ENCODE peak calls at places on chromosomes 3 and 15, in eight cellular contexts. B is heart left ventricle, E is cardiac muscle cell, M is spleen, Y is suprapubic skin, S is GM12878, P is astrocyte, K is mammary epithelial cell. Q is an unnamed sample.

GRCh38 chr3:14457999-14458398 is 55.6 kb downstream of the SLC6A6 start:
- DNase-seq in S (no peak), E (no peak), P (no peak), B (no peak), M (no peak), Y (no peak), K (no peak), Q (no peak)

GRCh38 chr3:192802957-192803899 is 75.9 kb upstream of the FGF12 start:
- DNase-seq in P (peak; percentile 29), Y (no peak), B (no peak), K (no peak), S (no peak), E (peak; percentile 55), M (no peak), Q (no peak)

GRCh38 chr3:66038726-66039589 is at the start of gene MAGI1:
- DNase-seq in K (peak; percentile 93), M (peak; percentile 83), E (peak; percentile 97), P (peak; percentile 94), Y (peak; percentile 87), B (peak; percentile 92), S (no peak), Q (peak; percentile 88)

GRCh38 chr15:39413558-39413957 is 167.3 kb upstream of the THBS1 start:
- DNase-seq in P (no peak), Y (no peak), E (no peak), S (peak; percentile 25), M (no peak), B (no peak), K (peak; percentile 30), Q (no peak)

GRCh38 chr3:86938706-86939105 is 52.2 kb downstream of the VGLL3 start:
- DNase-seq in P (peak; percentile 77), B (no peak), M (no peak), K (no peak), S (no peak), E (no peak), Y (no peak), Q (no peak)

GRCh38 chr3:101381809-101382208 is 61.4 kb upstream of the IMPG2 start:
- DNase-seq in S (no peak), P (peak; percentile 22), K (peak; percentile 21), M (no peak), B (no peak), Y (no peak), E (peak; percentile 44), Q (no peak)

GRCh38 chr3:187025254-187025655 is 94.9 kb downstream of the ST6GAL1 start:
- DNase-seq in Y (no peak), K (no peak), M (no peak), S (no peak), E (no peak), B (no peak), P (no peak), Q (no peak)

GRCh38 chr3:153171918-153172317 is 9.9 kb downstream of the RAP2B start:
- DNase-seq in E (no peak), Y (no peak), S (no peak), K (no peak), B (no peak), P (no peak), M (no peak), Q (no peak)

GRCh38 chr15:67785431-67785830 is 39.9 kb upstream of the SKOR1 start:
- DNase-seq in P (no peak), E (no peak), Y (no peak), K (no peak), S (no peak), M (no peak), B (no peak), Q (no peak)

GRCh38 chr15:72902245-72902928 is 118.8 kb upstream of the ADPGK start:
- DNase-seq in P (peak; percentile 90), S (no peak), Y (no peak), M (no peak), K (no peak), E (no peak), B (peak; percentile 75), Q (peak; percentile 60)

GRCh38 chr15:39466428-39466827 is 114.5 kb upstream of the THBS1 start:
- DNase-seq in B (peak; percentile 73), Y (peak; percentile 88), K (no peak), M (peak; percentile 71), S (no peak), P (no peak), E (no peak), Q (peak; percentile 52)

GRCh38 chr3:56955551-56956131 is 104.8 kb upstream of the SPATA12 start:
- DNase-seq in Y (no peak), M (no peak), K (no peak), B (no peak), E (no peak), S (no peak), P (no peak), Q (no peak)

GRCh38 chr3:49723301-49723630 is 485 bp downstream of the GMPPB start:
- DNase-seq in S (no peak), B (peak; percentile 57), Y (peak; percentile 87), P (peak; percentile 29), K (peak; percentile 42), E (peak; percentile 63), M (peak; percentile 93), Q (peak; percentile 76)

GRCh38 chr3:83873550-83873949 is 1085.2 kb upstream of the CADM2 start:
- DNase-seq in S (no peak), P (peak; percentile 72), K (peak; percentile 24), E (no peak), M (no peak), Y (no peak), B (no peak), Q (no peak)

GRCh38 chr3:67291287-67292252 is 293.5 kb downstream of the KBTBD8 start:
- DNase-seq in Y (no peak), E (no peak), B (no peak), P (no peak), M (no peak), K (no peak), S (no peak), Q (no peak)

GRCh38 chr3:25679166-25679565 is 14.5 kb upstream of the TOP2B start:
- DNase-seq in P (no peak), B (no peak), K (no peak), Y (no peak), M (no peak), S (no peak), E (no peak), Q (no peak)

GRCh38 chr3:29186131-29186599 is 94.7 kb upstream of the RBMS3 start:
- DNase-seq in E (no peak), Y (no peak), S (no peak), K (peak; percentile 87), B (no peak), M (no peak), P (peak; percentile 99), Q (no peak)

GRCh38 chr3:159668461-159668860 is 320.2 kb upstream of the IL12A start:
- DNase-seq in E (no peak), B (no peak), K (no peak), S (no peak), Y (no peak), P (no peak), M (no peak), Q (no peak)
- H3K27ac ChIP-seq in E (peak overlapping the region; percentile 65), B (peak overlapping the region; percentile 56), K (no peak overlapping the region), S (no peak overlapping the region), Y (no peak overlapping the region), P (no peak overlapping the region), M (no peak overlapping the region), Q (no peak overlapping the region)

DNA sequence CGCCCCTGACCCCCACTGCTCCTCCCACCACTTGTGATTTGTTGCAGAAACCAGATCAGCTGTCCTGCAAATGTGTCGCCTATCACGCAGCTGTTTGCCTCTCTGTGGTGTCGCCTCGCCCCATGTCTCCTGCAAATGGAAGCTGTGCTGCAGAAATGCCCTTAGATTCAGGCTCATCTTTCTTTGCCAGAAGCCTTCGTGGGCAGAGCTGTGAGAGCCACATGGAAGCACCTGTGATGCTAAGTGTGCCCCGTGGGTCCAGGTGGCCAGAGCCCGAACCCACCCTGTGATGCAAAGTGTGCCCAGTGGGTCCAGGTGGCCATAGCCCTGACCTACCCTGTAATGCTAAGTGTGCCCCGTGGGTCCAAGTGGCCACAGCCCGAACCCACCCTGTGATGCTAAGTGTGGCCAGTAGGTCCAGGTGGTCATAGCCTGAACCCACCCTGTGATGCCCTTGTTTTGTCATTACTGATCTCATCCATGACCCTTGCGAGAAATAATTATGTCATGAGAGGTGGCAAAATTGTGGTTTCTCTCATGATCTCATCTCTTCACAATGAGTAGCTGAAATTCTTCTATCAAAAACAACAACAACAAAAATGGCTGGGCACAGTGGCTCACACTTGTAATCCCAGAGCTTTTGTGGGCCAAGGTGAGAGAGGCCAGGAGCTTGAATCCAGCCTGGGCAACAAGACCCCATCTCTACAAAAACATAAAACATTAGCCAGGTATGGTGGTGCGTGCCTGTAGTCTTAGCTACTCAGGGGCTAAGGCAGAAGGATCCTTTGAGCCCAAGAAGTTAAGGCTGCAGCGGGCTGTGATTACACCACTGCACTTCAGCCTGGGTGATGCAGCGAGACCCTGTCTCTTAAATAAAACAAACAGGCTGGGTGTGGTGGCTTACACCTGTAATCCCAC is 187.4 kb downstream of the GOLGA6L6 start:
- DNase-seq in K (no peak), M (peak; percentile 80), B (no peak), E (no peak), P (no peak), S (no peak), Y (peak; percentile 78), Q (no peak)
- H3K9me3 ChIP-seq in K (peaks cover 13% of the 10 kb centered on the region), M (no peaks in the 10 kb centered on the region), B (no peaks in the 10 kb centered on the region), E (peaks cover 30% of the 10 kb centered on the region), P (peaks cover 76% of the 10 kb centered on the region), S (no peaks in the 10 kb centered on the region), Y (no peaks in the 10 kb centered on the region), Q (peaks cover 16% of the 10 kb centered on the region)

DNA sequence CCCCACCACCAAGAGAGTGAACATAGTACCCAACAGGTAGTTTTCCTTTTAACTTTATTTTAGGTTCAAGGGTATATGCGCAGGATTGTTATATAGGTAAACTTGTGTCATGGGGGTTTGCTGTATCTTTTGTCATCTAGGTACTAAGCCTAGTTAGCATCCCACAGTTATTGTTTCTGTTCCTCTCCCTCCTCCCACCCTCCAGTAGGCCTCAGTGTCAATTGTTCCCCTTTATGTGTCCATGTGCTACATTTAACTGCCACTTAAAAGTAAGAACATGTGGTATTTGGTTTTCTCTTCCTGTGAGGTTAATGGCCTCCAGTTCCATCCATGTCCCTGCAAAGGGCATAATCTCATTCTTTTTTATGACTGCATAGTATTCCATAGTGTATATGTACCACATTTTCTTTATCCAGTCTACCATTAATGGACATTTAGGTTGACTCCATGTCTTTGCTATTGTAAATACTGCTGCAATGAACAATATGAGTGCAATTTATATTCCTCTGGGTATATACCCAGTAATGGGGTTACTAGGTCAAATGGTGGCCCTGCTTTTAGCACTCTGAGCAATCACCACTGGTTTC is 66.2 kb downstream of the ST3GAL6 start:
- DNase-seq in B (no peak), P (no peak), M (no peak), E (no peak), Y (no peak), K (no peak), S (no peak), Q (no peak)
- TF ChIP-seq CTCF in B (no peak), P (no peak), M (no peak), E (no peak), Y (no peak), K (no peak), S (no peak), Q (no peak)

DNA sequence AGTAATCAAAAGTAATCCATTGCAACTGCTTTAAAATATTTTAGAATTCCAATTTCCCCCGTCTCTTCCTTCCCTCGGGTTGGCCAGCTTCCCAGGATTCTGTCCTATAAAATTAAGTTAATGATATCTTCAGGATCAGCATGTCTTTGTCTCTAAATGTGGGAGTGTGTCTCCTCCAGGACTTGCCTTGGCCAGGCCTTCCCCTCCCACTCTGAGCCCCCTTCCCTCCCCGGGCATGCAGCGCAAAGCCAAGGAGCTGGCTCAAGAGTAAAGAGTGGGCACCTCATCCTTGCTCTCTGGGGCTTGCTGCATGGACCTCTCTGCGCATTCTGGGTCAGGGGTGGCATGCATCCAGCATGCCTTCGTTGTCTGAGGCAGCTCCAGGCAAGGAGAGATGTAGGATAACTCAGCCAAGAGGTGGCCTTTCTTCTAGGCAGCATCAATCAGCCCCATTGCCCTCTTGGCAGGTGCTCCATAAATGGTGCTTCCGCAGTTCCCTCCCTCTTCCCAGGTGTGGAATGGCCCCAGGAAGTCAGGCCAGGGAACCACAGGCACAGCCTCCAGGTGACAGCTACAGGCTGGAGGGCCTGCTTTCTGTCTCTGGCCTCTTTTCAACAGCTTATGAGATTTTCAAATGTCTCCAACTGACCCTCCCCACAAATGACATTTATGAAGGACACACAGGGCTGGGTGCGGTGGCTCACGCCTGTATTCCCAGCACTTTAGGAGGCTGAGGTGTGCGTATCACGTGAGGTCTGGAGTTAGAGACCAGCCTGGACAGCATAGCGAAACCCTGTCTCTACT is 108.6 kb upstream of the ALDH1A3 start:
- DNase-seq in K (no peak), P (no peak), M (peak; percentile 33), B (no peak), Y (no peak), S (no peak), E (no peak), Q (no peak)
- H3K27ac ChIP-seq in K (no peak overlapping the region), P (no peak overlapping the region), M (no peak overlapping the region), B (no peak overlapping the region), Y (no peak overlapping the region), S (no peak overlapping the region), E (no peak overlapping the region), Q (peak overlapping the region; percentile 74)

Q was measured in breast epithelium.